ENCODE peak calls at places on chromosomes 11 and 22, in seven cellular contexts. T is HFF-Myc; B is HFFc6; K is uterus; A is tibial artery; G is CD8-positive, alpha-beta T cell; V is cardiac fibroblast. F is an unnamed sample.

GRCh38 chr11:128171496-128171895 is 415.9 kb downstream of the ETS1 start:
- DNase-seq in V (peak), G (no peak), T (no peak), A (no peak), K (no peak), B (no peak), F (no peak)

GRCh38 chr11:44711113-44711512 is 15.6 kb upstream of the TSPAN18 start:
- DNase-seq in G (no peak), T (no peak), B (no peak), V (no peak), A (no peak), K (no peak), F (no peak)

GRCh38 chr11:28505216-28505615 is 397.0 kb downstream of the METTL15 start:
- DNase-seq in A (no peak), V (no peak), G (no peak), T (no peak), K (no peak), B (peak), F (no peak)

GRCh38 chr11:68256331-68256741 is 15.4 kb downstream of the C11orf24 start:
- DNase-seq in G (no peak), A (no peak), V (peak), K (peak), B (peak), T (no peak), F (no peak)

GRCh38 chr22:41524283-41524682 is 20.0 kb downstream of the POLR3H start:
- DNase-seq in V (peak), G (no peak), K (peak), T (no peak), B (no peak), A (peak), F (peak)

GRCh38 chr22:41308054-41308453 is 6.7 kb downstream of the ZC3H7B start:
- DNase-seq in A (no peak), K (peak), G (no peak), T (no peak), V (peak), B (peak), F (no peak)

GRCh38 chr22:24948356-24949202 is 2.1 kb upstream of the LHFPL7 start:
- DNase-seq in T (no peak), V (no peak), K (no peak), B (no peak), G (no peak), A (no peak), F (no peak)

GRCh38 chr11:117837070-117837776 is 12.7 kb upstream of the FXYD2 start:
- DNase-seq in V (no peak), G (no peak), B (no peak), A (peak), K (peak), T (no peak), F (peak)

GRCh38 chr22:46521994-46522393 is 15.4 kb downstream of the CELSR1 start:
- DNase-seq in A (no peak), V (no peak), B (no peak), K (no peak), T (no peak), G (no peak), F (no peak)

GRCh38 chr22:30519842-30520425 is 14.4 kb upstream of the SEC14L4 start:
- DNase-seq in V (no peak), A (no peak), T (no peak), B (no peak), G (no peak), K (no peak), F (no peak)

GRCh38 chr11:69950120-69950519 is 128.0 kb upstream of the ANO1 start:
- DNase-seq in A (no peak), T (no peak), B (no peak), G (no peak), K (no peak), V (no peak), F (no peak)

GRCh38 chr11:75233688-75234295 is 6.8 kb upstream of the TPBGL start:
- DNase-seq in T (peak), K (no peak), A (no peak), B (peak), G (no peak), V (peak), F (no peak)

GRCh38 chr22:21982338-21982965 is at the start of gene TOP3B:
- DNase-seq in V (peak), B (peak), T (peak), K (peak), A (peak), G (peak), F (peak)

GRCh38 chr22:21981874-21982273 is 713 bp downstream of the TOP3B start:
- DNase-seq in A (no peak), V (no peak), G (no peak), K (no peak), B (no peak), T (no peak), F (no peak)

GRCh38 chr22:21980547-21980946 is 2.0 kb downstream of the TOP3B start:
- DNase-seq in G (no peak), T (no peak), V (no peak), K (no peak), A (no peak), B (no peak), F (no peak)

GRCh38 chr22:21985214-21985613 is 2.6 kb upstream of the TOP3B start:
- DNase-seq in A (no peak), T (no peak), B (no peak), K (no peak), V (no peak), G (no peak), F (no peak)

DNA sequence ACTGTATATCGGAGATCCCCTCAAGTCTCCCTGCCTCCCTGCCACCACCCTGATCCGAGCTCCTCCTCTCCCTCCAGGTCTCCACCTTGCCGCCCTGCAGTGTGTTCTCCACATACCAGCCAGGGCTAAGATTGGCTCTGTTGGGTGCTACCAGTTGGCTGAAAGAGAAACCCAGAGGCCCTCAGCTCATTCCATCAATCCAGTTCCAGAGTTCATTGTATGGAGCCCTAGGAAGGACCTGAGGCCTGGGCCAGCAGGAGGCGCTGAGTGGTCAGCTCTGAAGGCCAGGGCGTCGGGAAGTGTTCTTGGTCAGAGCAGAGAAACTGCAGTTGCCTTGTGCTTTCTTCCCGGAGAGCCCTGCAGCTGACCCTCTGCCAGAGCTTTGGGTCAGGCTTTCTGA is 2.2 kb upstream of the TOP3B start:
- DNase-seq in T (no peak), K (no peak), B (peak), A (no peak), V (peak), G (no peak), F (no peak)
- TF ChIP-seq CTCF in T (peak), K (no peak), B (peak), A (no peak), V (peak), G (no peak), F (no peak)

GRCh38 chr11:133064152-133064877 is 468.0 kb downstream of the OPCML start:
- DNase-seq in K (peak), G (no peak), V (peak), B (peak), A (no peak), T (no peak), F (peak)
- TF ChIP-seq CTCF in K (peak), G (no peak), V (peak), B (peak), A (no peak), T (peak), F (peak)

GRCh38 chr11:122833133-122833470 is 5.2 kb upstream of the CRTAM start:
- DNase-seq in K (no peak), T (no peak), B (no peak), A (no peak), G (no peak), V (no peak), F (no peak)
- TF ChIP-seq CTCF in K (no peak), T (no peak), B (no peak), A (no peak), G (no peak), V (no peak), F (no peak)

DNA sequence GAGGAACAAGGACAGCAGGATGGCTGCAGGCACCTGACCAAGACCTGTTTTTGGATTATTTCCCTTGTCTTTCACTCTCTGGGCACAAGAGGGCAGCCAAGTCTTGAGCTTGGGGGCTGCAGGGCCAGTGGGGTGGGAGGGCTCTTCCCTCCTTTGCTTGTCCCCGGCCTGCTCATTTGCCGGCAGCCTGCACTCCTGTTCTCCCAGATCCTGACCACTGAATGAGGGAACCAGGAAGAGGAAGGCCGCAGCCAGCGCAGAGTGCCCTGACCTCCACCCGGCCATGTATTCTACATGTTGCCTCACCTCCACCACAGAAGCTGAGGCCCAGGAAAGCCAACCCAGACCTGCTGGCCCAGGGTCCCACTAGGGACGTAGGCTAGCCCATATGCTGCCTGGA is 15.5 kb upstream of the NNMT start:
- DNase-seq in A (peak), V (peak), T (peak), K (peak), B (peak), G (no peak), F (no peak)
- TF ChIP-seq CTCF in A (peak), V (peak), T (peak), K (peak), B (peak), G (peak), F (peak)

GRCh38 chr11:121721448-121721847 is 268.7 kb upstream of the SORL1-AS1 start:
- DNase-seq in B (no peak), V (no peak), K (no peak), T (no peak), G (no peak), A (no peak), F (no peak)

GRCh38 chr11:121723261-121723741 is 270.5 kb upstream of the SORL1-AS1 start:
- DNase-seq in A (peak), K (peak), G (no peak), T (no peak), B (no peak), V (peak), F (no peak)

GRCh38 chr11:121727942-121728341 is 275.2 kb upstream of the SORL1-AS1 start:
- DNase-seq in T (no peak), G (no peak), A (no peak), V (no peak), B (no peak), K (no peak), F (no peak)

GRCh38 chr11:121721961-121722360 is 269.2 kb upstream of the SORL1-AS1 start:
- DNase-seq in G (no peak), K (no peak), A (no peak), T (no peak), B (no peak), V (no peak), F (no peak)

GRCh38 chr11:121722431-121723256 is 269.9 kb upstream of the SORL1-AS1 start:
- DNase-seq in K (peak), B (peak), T (peak), A (peak), G (no peak), V (peak), F (peak)
- TF ChIP-seq CTCF in K (no peak), B (peak), T (no peak), A (no peak), G (no peak), V (no peak), F (peak)

DNA sequence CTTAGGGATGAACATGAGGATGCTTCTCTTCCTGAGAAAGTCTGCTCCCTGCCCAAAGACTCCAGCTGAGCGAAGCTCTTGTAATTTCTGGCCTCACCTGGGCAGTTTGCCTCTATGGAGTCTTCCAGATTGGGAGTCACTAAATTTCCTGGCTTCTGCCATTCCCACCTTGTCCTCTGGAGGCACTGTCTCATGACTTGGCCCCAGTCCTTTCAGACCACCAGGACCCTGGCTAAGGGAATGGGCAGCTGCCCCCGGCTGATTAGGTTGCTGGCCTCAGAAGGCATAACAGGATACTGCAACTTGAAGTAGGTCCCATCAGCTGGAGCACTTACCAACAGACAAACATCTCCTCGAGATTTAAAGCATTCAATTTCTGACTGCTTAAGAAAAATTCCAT is 128.1 kb upstream of the SPON1 start:
- DNase-seq in G (no peak), K (no peak), T (no peak), V (no peak), A (no peak), B (no peak), F (no peak)
- TF ChIP-seq CTCF in G (no peak), K (no peak), T (peak), V (peak), A (no peak), B (peak), F (no peak)

DNA sequence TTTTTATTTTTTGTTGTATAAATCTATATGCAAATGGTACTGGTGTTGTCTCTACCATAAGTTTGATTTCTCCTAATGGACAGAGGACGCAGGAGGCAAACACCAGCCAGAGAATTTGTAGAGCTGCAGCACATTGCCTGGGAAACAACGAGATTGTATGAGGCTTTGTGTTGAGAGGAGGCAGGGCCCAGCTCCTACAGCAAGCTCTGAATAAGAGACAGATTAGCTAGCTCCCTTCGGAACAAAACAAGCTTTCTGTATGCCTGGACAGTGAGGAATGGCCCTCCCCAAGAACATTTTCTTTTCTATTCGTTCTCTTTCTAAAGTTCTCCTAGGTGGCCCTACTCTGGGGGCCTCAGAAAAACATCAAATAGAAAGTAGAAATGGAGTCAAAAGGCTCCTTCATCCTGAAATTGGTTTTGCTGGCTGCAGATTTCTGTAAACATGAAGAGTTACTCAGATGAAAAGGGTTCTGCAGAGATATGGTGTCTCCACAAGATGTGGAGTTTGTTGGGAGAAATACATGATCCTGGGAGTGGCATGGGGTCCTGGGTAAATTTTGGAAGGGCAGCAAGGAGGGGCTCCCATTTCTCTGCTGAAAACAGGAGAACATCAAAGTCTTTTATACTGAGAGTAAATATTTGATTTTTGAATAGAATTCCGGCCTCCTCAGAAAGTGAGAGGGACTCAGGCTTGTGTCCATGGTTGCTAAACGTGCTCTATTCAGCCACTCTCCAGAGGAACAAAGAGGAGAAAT is 6.8 kb upstream of the HEPACAM start:
- DNase-seq in K (no peak), T (no peak), A (no peak), B (no peak), G (no peak), V (no peak), F (no peak)
- TF ChIP-seq CTCF in K (no peak), T (no peak), A (no peak), B (no peak), G (no peak), V (no peak), F (no peak)